ENCODE peak calls at places on chromosomes 4 and X, in nine cellular contexts. O is ovary, W is AG10803, P is thoracic aorta, Z is GM13976, T is HFFc6, Y is AG04450, G is A549, F is AG04449. Q is an unnamed sample.

GRCh38 chrX:100417671-100418070 is 7.6 kb upstream of the PCDH19 start:
- DNase-seq in O (no peak), W (no peak), P (no peak), Z (no peak), T (no peak), Y (no peak), G (no peak), F (no peak), Q (no peak)

GRCh38 chrX:10656214-10656613 is 35.8 kb upstream of the MID1 start:
- DNase-seq in O (no peak), W (no peak), P (no peak), Z (no peak), T (no peak), Y (no peak), G (no peak), F (no peak), Q (no peak)

GRCh38 chr4:166435449-166435848 is 562.4 kb downstream of the TLL1 start:
- DNase-seq in O (no peak), W (peak), P (no peak), Z (no peak), T (peak), Y (no peak), G (no peak), F (peak), Q (no peak)

GRCh38 chrX:154793084-154793483 is 12.2 kb downstream of the MPP1 start:
- DNase-seq in O (no peak), W (no peak), P (no peak), Z (no peak), T (no peak), Y (no peak), G (no peak), F (no peak), Q (no peak)

GRCh38 chr4:186500721-186501304 is 54.6 kb downstream of the MTNR1A start:
- DNase-seq in O (peak), W (no peak), P (no peak), Z (no peak), T (no peak), Y (no peak), G (no peak), F (no peak), Q (no peak)

GRCh38 chr4:175127314-175127713 is 209.2 kb downstream of the ADAM29 start:
- DNase-seq in O (no peak), W (no peak), P (no peak), Z (no peak), T (no peak), Y (no peak), G (no peak), F (no peak), Q (no peak)

GRCh38 chr4:175824110-175824509 is 12.0 kb upstream of the GPM6A start:
- DNase-seq in O (no peak), W (no peak), P (no peak), Z (no peak), T (no peak), Y (no peak), G (no peak), F (no peak), Q (no peak)

GRCh38 chr4:40453912-40454311 is 118.8 kb downstream of the CHRNA9 start:
- DNase-seq in O (no peak), W (no peak), P (no peak), Z (no peak), T (no peak), Y (no peak), G (no peak), F (no peak), Q (no peak)

GRCh38 chr4:7863911-7864681 is 75.6 kb downstream of the AFAP1 start:
- DNase-seq in O (no peak), W (no peak), P (no peak), Z (peak), T (no peak), Y (no peak), G (no peak), F (no peak), Q (peak)

GRCh38 chr4:21991050-21991449 is 42.5 kb upstream of the KCNIP4 start:
- DNase-seq in O (no peak), W (no peak), P (no peak), Z (no peak), T (peak), Y (no peak), G (no peak), F (no peak), Q (no peak)

GRCh38 chr4:40656221-40656863 is 26.7 kb upstream of the RBM47 start:
- DNase-seq in O (no peak), W (no peak), P (no peak), Z (no peak), T (no peak), Y (no peak), G (no peak), F (no peak), Q (peak)

GRCh38 chrX:150574824-150575409 is 6.5 kb downstream of the MTM1 start:
- DNase-seq in O (no peak), W (no peak), P (no peak), Z (peak), T (no peak), Y (no peak), G (no peak), F (no peak), Q (peak)

GRCh38 chr4:85772470-85772869 is 297.5 kb downstream of the ARHGAP24 start:
- DNase-seq in O (no peak), W (peak), P (no peak), Z (no peak), T (peak), Y (no peak), G (no peak), F (no peak), Q (no peak)

GRCh38 chr4:181548873-181549541 is 694.2 kb upstream of the TENM3 start:
- DNase-seq in O (no peak), W (peak), P (no peak), Z (no peak), T (peak), Y (peak), G (no peak), F (peak), Q (no peak)

GRCh38 chrX:155966876-155967275 is 30.6 kb upstream of the IL9R start:
- DNase-seq in O (no peak), W (no peak), P (no peak), Z (peak), T (peak), Y (no peak), G (peak), F (no peak), Q (peak)

GRCh38 chr4:17667253-17667652 is 52.8 kb downstream of the MED28 start:
- DNase-seq in O (no peak), W (no peak), P (no peak), Z (no peak), T (no peak), Y (no peak), G (no peak), F (no peak), Q (no peak)

GRCh38 chr4:5366421-5366820 is 315.1 kb downstream of the STK32B start:
- DNase-seq in O (no peak), W (peak), P (no peak), Z (no peak), T (peak), Y (no peak), G (peak), F (peak), Q (no peak)

GRCh38 chrX:1468250-1468772 is 15.6 kb upstream of the ASMTL start:
- DNase-seq in O (no peak), W (peak), P (no peak), Z (peak), T (peak), Y (no peak), G (peak), F (no peak), Q (peak)

GRCh38 chrX:111168314-111168713 is 72.3 kb downstream of the PAK3 start:
- DNase-seq in O (no peak), W (peak), P (no peak), Z (no peak), T (no peak), Y (no peak), G (no peak), F (no peak), Q (peak)

GRCh38 chr4:42768125-42768748 is 111.3 kb upstream of the ATP8A1 start:
- DNase-seq in O (no peak), W (no peak), P (no peak), Z (no peak), T (no peak), Y (no peak), G (no peak), F (no peak), Q (peak)

GRCh38 chr4:3630136-3630933 is 98.1 kb upstream of the LRPAP1 start:
- DNase-seq in O (no peak), W (no peak), P (no peak), Z (no peak), T (no peak), Y (no peak), G (no peak), F (no peak), Q (no peak)

GRCh38 chr4:101291198-101291597 is 56.1 kb downstream of the PPP3CA start:
- DNase-seq in O (no peak), W (peak), P (no peak), Z (no peak), T (no peak), Y (no peak), G (no peak), F (no peak), Q (no peak)

GRCh38 chrX:97306771-97307470 is 423.2 kb downstream of the RPA4 start:
- DNase-seq in O (no peak), W (no peak), P (no peak), Z (no peak), T (no peak), Y (no peak), G (no peak), F (no peak), Q (no peak)

GRCh38 chr4:174012135-174012923 is 271.1 kb downstream of the FBXO8 start:
- DNase-seq in O (no peak), W (no peak), P (no peak), Z (no peak), T (no peak), Y (no peak), G (no peak), F (no peak), Q (no peak)

GRCh38 chr4:33400504-33400903 is 2680.3 kb downstream of the PCDH7 start:
- DNase-seq in O (no peak), W (no peak), P (no peak), Z (no peak), T (no peak), Y (no peak), G (no peak), F (no peak), Q (no peak)

GRCh38 chr4:20251796-20252655 is at the start of gene SLIT2:
- DNase-seq in O (peak), W (peak), P (no peak), Z (peak), T (peak), Y (peak), G (peak), F (no peak), Q (peak)

GRCh38 chr4:113899260-113900177 is 79.9 kb downstream of the ARSJ start:
- DNase-seq in O (no peak), W (no peak), P (no peak), Z (no peak), T (no peak), Y (no peak), G (no peak), F (no peak), Q (peak)

GRCh38 chr4:38162240-38162784 is 202.1 kb downstream of the PTTG2 start:
- DNase-seq in O (peak), W (peak), P (no peak), Z (no peak), T (peak), Y (peak), G (no peak), F (no peak), Q (no peak)

GRCh38 chrX:93468075-93468474 is 205.3 kb downstream of the NAP1L3 start:
- DNase-seq in O (no peak), W (no peak), P (no peak), Z (no peak), T (no peak), Y (no peak), G (no peak), F (no peak), Q (no peak)

GRCh38 chrX:129777218-129777768 is 2.5 kb upstream of the SASH3 start:
- DNase-seq in O (no peak), W (no peak), P (no peak), Z (peak), T (no peak), Y (no peak), G (no peak), F (no peak), Q (peak)

GRCh38 chr4:155954118-155954503 is 445 bp upstream of the CTSO start:
- DNase-seq in O (peak), W (peak), P (no peak), Z (no peak), T (no peak), Y (no peak), G (no peak), F (no peak), Q (no peak)

GRCh38 chr4:23838131-23838530 is 51.7 kb downstream of the PPARGC1A start:
- DNase-seq in O (no peak), W (no peak), P (no peak), Z (no peak), T (no peak), Y (no peak), G (no peak), F (no peak), Q (no peak)

GRCh38 chr4:159768011-159768410 is 665.1 kb downstream of the RAPGEF2 start:
- DNase-seq in O (no peak), W (no peak), P (no peak), Z (no peak), T (no peak), Y (no peak), G (no peak), F (no peak), Q (no peak)

GRCh38 chr4:128228021-128228571 is 59.5 kb downstream of the PGRMC2 start:
- DNase-seq in O (no peak), W (peak), P (no peak), Z (no peak), T (no peak), Y (no peak), G (no peak), F (no peak), Q (no peak)

GRCh38 chrX:152601848-152602616 is 35.7 kb upstream of the GABRQ start:
- DNase-seq in O (no peak), W (no peak), P (no peak), Z (no peak), T (no peak), Y (no peak), G (no peak), F (no peak), Q (peak)

GRCh38 chr4:182382941-182383340 is 139.7 kb downstream of the TENM3 start:
- DNase-seq in O (no peak), W (no peak), P (no peak), Z (no peak), T (no peak), Y (no peak), G (no peak), F (no peak), Q (no peak)

GRCh38 chr4:21211836-21212235 is 511.6 kb downstream of the PACRGL start:
- DNase-seq in O (no peak), W (no peak), P (no peak), Z (no peak), T (no peak), Y (no peak), G (no peak), F (no peak), Q (no peak)

DNA sequence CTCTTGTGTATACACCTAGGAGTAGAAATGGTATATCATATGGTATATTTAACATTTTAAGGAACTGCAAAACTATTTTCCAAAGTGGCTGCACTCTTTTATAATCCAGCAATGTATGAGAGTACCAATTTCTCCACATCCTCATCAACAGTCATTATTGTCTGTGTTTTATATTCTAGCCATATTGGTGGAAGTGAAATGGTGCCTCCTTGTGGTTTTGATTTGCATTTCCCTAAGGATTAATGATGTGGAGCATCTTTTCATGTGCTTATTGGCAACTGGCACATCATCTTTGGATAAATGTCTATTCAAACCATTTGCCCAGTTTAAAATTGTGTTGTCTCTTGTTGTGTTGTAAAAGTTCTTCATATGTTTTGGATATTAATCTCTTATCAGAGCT is 9.6 kb downstream of the BMP15 start:
- DNase-seq in O (no peak), W (peak), P (no peak), Z (no peak), T (no peak), Y (no peak), G (no peak), F (no peak), Q (no peak)
- TF ChIP-seq CTCF in O (no peak), W (peak), P (no peak), Z (no peak), T (peak), Y (peak), G (peak), F (peak), Q (no peak)

DNA sequence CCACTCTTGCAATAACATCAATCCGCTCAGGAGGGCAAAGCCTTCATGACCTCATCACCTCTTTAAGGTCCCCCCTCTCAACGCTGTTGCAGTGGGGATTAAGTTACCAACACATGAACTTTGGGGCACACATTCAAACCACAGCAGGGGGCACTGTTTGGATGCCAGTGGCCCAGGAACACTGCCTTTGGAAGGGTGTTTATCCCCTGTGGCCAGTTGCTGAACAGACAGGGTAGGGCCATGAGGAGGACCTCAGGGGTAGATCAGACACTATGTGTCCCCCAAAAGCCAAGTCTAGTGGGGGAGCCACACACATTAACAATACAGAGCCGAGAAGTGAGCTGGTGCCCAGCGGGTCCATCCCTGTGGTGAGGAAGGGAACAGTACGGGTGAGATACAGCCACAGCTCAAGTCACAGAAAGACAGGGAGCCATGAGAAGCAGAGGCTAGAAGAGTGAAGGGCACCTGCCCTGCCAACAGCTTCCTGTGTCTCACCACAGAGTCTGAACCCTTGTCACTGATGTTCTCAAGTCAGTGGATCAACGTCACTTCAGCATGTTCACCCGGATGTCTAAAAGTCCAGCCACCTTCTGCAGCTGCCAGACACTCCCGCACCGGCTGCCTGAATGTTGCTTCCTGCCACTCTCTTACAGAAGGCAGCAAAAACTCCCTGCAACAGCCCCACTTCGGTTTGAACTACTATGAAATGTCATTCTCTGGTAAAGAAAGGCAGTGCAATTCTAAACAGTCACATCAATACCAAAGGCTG is 19.9 kb upstream of the MXD4 start:
- DNase-seq in O (no peak), W (no peak), P (no peak), Z (peak), T (no peak), Y (no peak), G (no peak), F (no peak), Q (peak)
- TF ChIP-seq CTCF in O (no peak), W (peak), P (no peak), Z (no peak), T (peak), Y (peak), G (no peak), F (no peak), Q (peak)

GRCh38 chrX:47539860-47540259 is 21.1 kb upstream of the ARAF start:
- DNase-seq in O (no peak), W (no peak), P (no peak), Z (no peak), T (no peak), Y (no peak), G (no peak), F (no peak), Q (no peak)

GRCh38 chrX:47543496-47543895 is 17.5 kb upstream of the ARAF start:
- DNase-seq in O (no peak), W (no peak), P (no peak), Z (no peak), T (no peak), Y (no peak), G (no peak), F (no peak), Q (no peak)

DNA sequence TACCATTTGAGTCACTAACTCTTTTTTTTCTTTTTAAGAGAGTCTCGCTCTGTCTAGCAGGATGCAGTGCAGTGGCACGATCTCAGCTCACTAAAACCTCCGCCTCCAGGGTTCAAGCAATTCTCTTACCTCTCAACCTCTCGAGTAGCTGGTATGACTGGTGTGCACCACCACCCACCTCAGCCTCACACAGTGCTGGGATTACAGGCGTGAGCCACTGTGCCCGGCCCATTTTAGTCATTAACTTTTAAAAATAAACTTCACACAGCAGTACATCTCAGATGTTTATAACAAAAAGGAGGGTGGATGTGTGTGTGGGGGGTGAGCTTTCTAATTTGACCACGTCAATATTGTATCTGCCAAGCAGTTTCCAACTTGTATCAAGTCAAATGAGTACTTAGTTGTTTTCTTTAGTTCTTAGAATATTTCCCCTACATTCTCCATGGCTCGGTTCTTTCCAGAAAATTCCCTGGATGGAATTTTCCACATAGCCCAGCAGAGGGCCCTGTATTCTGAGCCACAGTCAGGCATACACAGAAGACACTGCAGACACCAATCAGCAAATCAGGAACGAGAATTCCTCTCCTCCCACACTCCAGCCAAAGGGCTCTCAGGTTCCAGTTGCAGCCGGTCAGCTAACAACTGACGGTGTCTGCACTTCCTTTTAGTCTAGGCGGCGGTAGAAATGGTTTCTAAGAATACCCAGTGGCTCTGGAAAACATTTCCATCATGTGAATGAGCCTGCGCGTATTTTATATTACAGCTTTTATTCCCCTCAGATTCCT is 20.1 kb upstream of the ARAF start:
- DNase-seq in O (peak), W (peak), P (peak), Z (peak), T (peak), Y (peak), G (peak), F (peak), Q (peak)
- TF ChIP-seq CTCF in O (peak), W (peak), P (peak), Z (peak), T (peak), Y (peak), G (peak), F (peak), Q (peak)

GRCh38 chr4:81378398-81378797 is 93.3 kb downstream of the RASGEF1B start:
- DNase-seq in O (no peak), W (peak), P (no peak), Z (no peak), T (no peak), Y (no peak), G (no peak), F (no peak), Q (no peak)

GRCh38 chr4:81380364-81380853 is 91.3 kb downstream of the RASGEF1B start:
- DNase-seq in O (no peak), W (no peak), P (no peak), Z (no peak), T (no peak), Y (no peak), G (no peak), F (no peak), Q (no peak)

GRCh38 chr4:81377231-81377630 is 94.5 kb downstream of the RASGEF1B start:
- DNase-seq in O (no peak), W (no peak), P (no peak), Z (no peak), T (no peak), Y (no peak), G (no peak), F (no peak), Q (no peak)

GRCh38 chr4:81376720-81377119 is 95.0 kb downstream of the RASGEF1B start:
- DNase-seq in O (no peak), W (no peak), P (no peak), Z (no peak), T (no peak), Y (no peak), G (no peak), F (no peak), Q (no peak)

DNA sequence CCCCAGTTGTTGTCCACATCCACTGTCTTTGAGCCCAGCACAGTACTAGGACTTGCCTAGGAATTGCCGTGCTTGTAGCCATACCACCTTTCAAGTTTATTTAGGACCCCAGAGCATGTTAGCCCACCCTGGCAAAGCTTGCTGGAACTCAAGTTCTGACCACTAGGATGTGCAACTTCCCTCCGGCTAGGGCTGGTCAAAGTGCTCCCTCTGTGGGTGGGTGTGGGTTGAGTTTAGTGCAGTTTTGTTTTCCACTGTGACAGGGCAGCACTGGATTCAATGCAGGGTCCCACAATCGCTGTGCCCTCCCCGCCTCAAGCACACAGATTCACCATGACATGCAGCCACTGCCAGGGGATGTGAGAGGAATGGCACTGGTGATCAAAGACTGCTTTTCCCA is 96.0 kb downstream of the RASGEF1B start:
- DNase-seq in O (no peak), W (no peak), P (no peak), Z (no peak), T (no peak), Y (no peak), G (no peak), F (no peak), Q (no peak)
- TF ChIP-seq CTCF in O (no peak), W (no peak), P (no peak), Z (no peak), T (no peak), Y (no peak), G (no peak), F (no peak), Q (no peak)